ENCODE peak calls at places on chromosomes 11 and 22, in seven cellular contexts. M is fibroblast of lung, W is mammary epithelial cell, T is right lobe of liver, S is neural progenitor cell, U is Panc1, X is H9. K is an unnamed sample.

GRCh38 chr11:113806403-113806802 is 26.8 kb downstream of the CLDN25 start:
- DNase-seq in W (peak), U (no peak), M (peak), X (peak), T (peak), S (peak), K (no peak)

GRCh38 chr11:37352485-37352884 is 754.4 kb upstream of the RAG2 start:
- DNase-seq in T (no peak), U (no peak), X (no peak), M (no peak), S (peak), W (no peak), K (no peak)

GRCh38 chr11:64489831-64490441 is 101.1 kb upstream of the SLC22A12 start:
- DNase-seq in S (peak), X (peak), U (no peak), T (peak), M (peak), W (peak), K (no peak)

GRCh38 chr11:134668076-134668475 is 256.0 kb upstream of the B3GAT1 start:
- DNase-seq in T (no peak), X (no peak), U (no peak), W (no peak), M (no peak), S (no peak), K (no peak)

GRCh38 chr11:4713241-4713640 is 8.7 kb downstream of the MMP26 start:
- DNase-seq in U (no peak), M (no peak), W (peak), S (no peak), X (no peak), T (no peak), K (no peak)

GRCh38 chr11:520428-521178 is 13.6 kb upstream of the RNH1 start:
- DNase-seq in X (peak), W (no peak), M (no peak), U (no peak), T (no peak), S (peak), K (no peak)

GRCh38 chr11:13473013-13473722 is 10.1 kb upstream of the BTBD10 start:
- DNase-seq in U (no peak), T (peak), S (no peak), X (no peak), W (no peak), M (no peak), K (no peak)

GRCh38 chr11:62921573-62922188 is 518 bp upstream of the CHRM1 start:
- DNase-seq in T (no peak), U (no peak), M (no peak), X (no peak), S (peak), W (no peak), K (no peak)

GRCh38 chr22:45376703-45377102 is 36.7 kb downstream of the SMC1B start:
- DNase-seq in T (no peak), S (no peak), W (no peak), M (no peak), X (no peak), U (no peak), K (no peak)

GRCh38 chr11:32870676-32871075 is 21.9 kb upstream of the QSER1 start:
- DNase-seq in X (peak), U (no peak), T (peak), M (no peak), S (peak), W (no peak), K (no peak)

GRCh38 chr11:44348721-44349120 is 38.8 kb upstream of the ALX4 start:
- DNase-seq in S (no peak), T (no peak), W (no peak), U (no peak), X (no peak), M (no peak), K (no peak)

GRCh38 chr22:27212617-27213177 is 555.3 kb downstream of the MIAT start:
- DNase-seq in X (no peak), T (no peak), M (peak), W (no peak), U (no peak), S (peak), K (peak)

GRCh38 chr11:19551454-19551853 is 161.2 kb upstream of the NAV2 start:
- DNase-seq in U (no peak), X (no peak), S (no peak), M (no peak), T (no peak), W (no peak), K (no peak)

GRCh38 chr11:124569697-124570096 is at the start of gene OR8A1:
- DNase-seq in X (no peak), T (no peak), S (no peak), U (no peak), W (no peak), M (no peak), K (no peak)

GRCh38 chr11:119919656-119920055 is 190.7 kb upstream of the NECTIN1 start:
- DNase-seq in U (no peak), M (no peak), S (no peak), T (no peak), X (no peak), W (no peak), K (no peak)

GRCh38 chr11:128551641-128552335 is 35.6 kb downstream of the ETS1 start:
- DNase-seq in U (no peak), W (no peak), T (no peak), S (no peak), M (no peak), X (no peak), K (no peak)

GRCh38 chr11:97729546-97730272 is 1291.0 kb upstream of the CNTN5 start:
- DNase-seq in U (no peak), X (no peak), M (peak), T (no peak), W (no peak), S (no peak), K (no peak)

GRCh38 chr11:27718853-27719574 is 18.8 kb upstream of the BDNF start:
- DNase-seq in X (peak), U (no peak), M (peak), T (no peak), W (no peak), S (peak), K (no peak)

GRCh38 chr11:128135451-128135850 is 451.9 kb downstream of the ETS1 start:
- DNase-seq in U (no peak), T (no peak), X (no peak), S (peak), M (peak), W (peak), K (no peak)

GRCh38 chr22:17969732-17970131 is 54.6 kb downstream of the MICAL3 start:
- DNase-seq in U (no peak), T (no peak), X (no peak), S (no peak), M (peak), W (peak), K (peak)

GRCh38 chr22:35437038-35437437 is 37.1 kb downstream of the MCM5 start:
- DNase-seq in T (no peak), S (no peak), M (no peak), X (peak), W (no peak), U (no peak), K (no peak)

GRCh38 chr11:121494355-121495099 is 41.8 kb upstream of the SORL1-AS1 start:
- DNase-seq in S (no peak), X (no peak), W (no peak), U (no peak), T (no peak), M (no peak), K (no peak)

GRCh38 chr11:112082729-112083128 is 3.8 kb downstream of the TIMM8B start:
- DNase-seq in S (no peak), W (peak), M (peak), T (no peak), X (no peak), U (peak), K (peak)
- H3K27ac ChIP-seq in S (no peak), W (no peak), M (peak), T (no peak), X (no peak), U (no peak), K (peak)

GRCh38 chr11:12242926-12243325 is 132.5 kb downstream of the MICAL2 start:
- DNase-seq in U (no peak), M (no peak), S (no peak), W (no peak), X (no peak), T (no peak), K (no peak)
- H3K27ac ChIP-seq in U (no peak), M (no peak), S (no peak), W (no peak), X (no peak), T (no peak), K (no peak)

DNA sequence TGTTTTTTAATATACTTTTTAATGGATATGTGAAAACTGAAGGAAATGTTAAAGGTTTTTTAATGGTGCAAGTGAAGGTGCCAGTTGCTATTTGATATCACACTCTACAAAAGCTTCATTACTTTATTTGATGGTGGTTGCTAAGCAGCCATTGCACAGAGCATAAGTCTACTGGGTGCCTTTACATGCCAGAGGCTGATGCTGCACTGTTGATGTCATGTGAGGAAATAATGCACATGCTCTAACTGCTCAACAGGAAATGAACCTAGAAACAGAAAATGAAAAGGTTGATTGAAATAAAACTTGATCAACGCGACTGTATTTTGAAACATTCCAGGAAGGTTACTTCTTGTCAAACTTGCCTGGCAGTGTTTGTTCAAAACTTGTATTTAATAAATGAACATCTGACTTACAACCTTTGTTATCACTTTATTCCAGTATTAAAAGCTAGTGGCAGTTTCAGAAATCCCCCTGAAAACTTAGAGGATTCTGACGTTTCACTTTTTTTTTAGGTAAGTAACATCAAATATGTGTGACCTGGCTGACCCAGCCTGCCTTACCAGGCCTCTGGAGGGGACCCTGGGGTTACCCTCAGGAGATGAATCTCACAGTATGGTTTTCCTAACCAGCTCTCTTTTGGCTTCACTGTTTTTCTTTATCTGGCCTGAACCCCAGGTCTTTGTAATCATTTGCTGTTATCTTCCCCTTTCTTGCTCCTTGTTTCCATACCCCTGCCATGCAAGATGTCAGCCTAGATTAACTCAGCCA is 2.4 kb upstream of the ATP5MG start:
- DNase-seq in U (no peak), M (no peak), T (no peak), S (no peak), W (no peak), X (no peak), K (no peak)
- H3K27ac ChIP-seq in U (peak), M (no peak), T (no peak), S (no peak), W (no peak), X (no peak), K (peak)

GRCh38 chr22:49784630-49784971 is 43.1 kb downstream of the BRD1 start:
- DNase-seq in T (no peak), U (no peak), X (no peak), M (no peak), W (no peak), S (no peak), K (no peak)

GRCh38 chr22:49785841-49786451 is 41.7 kb downstream of the BRD1 start:
- DNase-seq in M (no peak), S (no peak), X (peak), T (no peak), W (no peak), U (no peak), K (no peak)

GRCh38 chr22:49783926-49784629 is 43.6 kb downstream of the BRD1 start:
- DNase-seq in T (no peak), X (no peak), W (no peak), U (no peak), M (no peak), S (no peak), K (no peak)

GRCh38 chr22:49783036-49783746 is 44.5 kb downstream of the BRD1 start:
- DNase-seq in M (no peak), X (no peak), W (no peak), U (no peak), S (no peak), T (no peak), K (no peak)

GRCh38 chr22:49784987-49785614 is 42.6 kb downstream of the BRD1 start:
- DNase-seq in X (no peak), T (no peak), M (no peak), U (no peak), S (no peak), W (no peak), K (no peak)
- H3K27ac ChIP-seq in X (no peak), T (no peak), M (no peak), U (no peak), S (no peak), W (no peak), K (no peak)

GRCh38 chr22:37511368-37512104 is 7.7 kb downstream of the CARD10 start:
- DNase-seq in S (no peak), U (no peak), X (no peak), W (no peak), M (peak), T (no peak), K (no peak)
- H3K27ac ChIP-seq in S (no peak), U (peak), X (no peak), W (peak), M (peak), T (no peak), K (peak)

GRCh38 chr11:100719362-100719761 is 32.3 kb downstream of the ARHGAP42 start:
- DNase-seq in M (peak), X (peak), U (no peak), W (peak), S (peak), T (no peak), K (peak)
- H3K27ac ChIP-seq in M (peak), X (peak), U (peak), W (peak), S (peak), T (peak), K (peak)

GRCh38 chr22:19358703-19359553 is 67.4 kb upstream of the CLTCL1 start:
- DNase-seq in M (no peak), U (no peak), W (no peak), T (no peak), X (no peak), S (no peak), K (no peak)

GRCh38 chr22:19357270-19358105 is 66.0 kb upstream of the CLTCL1 start:
- DNase-seq in S (no peak), W (no peak), X (no peak), M (peak), T (no peak), U (no peak), K (no peak)

GRCh38 chr22:19355413-19356157 is 64.1 kb upstream of the CLTCL1 start:
- DNase-seq in S (no peak), M (no peak), T (no peak), W (no peak), X (no peak), U (no peak), K (no peak)

GRCh38 chr22:19358195-19358594 is 66.7 kb upstream of the CLTCL1 start:
- DNase-seq in M (no peak), U (no peak), X (no peak), W (no peak), T (no peak), S (no peak), K (no peak)

GRCh38 chr22:19356708-19357269 is 65.3 kb upstream of the CLTCL1 start:
- DNase-seq in X (no peak), U (no peak), M (no peak), T (no peak), W (no peak), S (no peak), K (no peak)
- H3K27ac ChIP-seq in X (no peak), U (no peak), M (no peak), T (no peak), W (no peak), S (no peak), K (no peak)

DNA sequence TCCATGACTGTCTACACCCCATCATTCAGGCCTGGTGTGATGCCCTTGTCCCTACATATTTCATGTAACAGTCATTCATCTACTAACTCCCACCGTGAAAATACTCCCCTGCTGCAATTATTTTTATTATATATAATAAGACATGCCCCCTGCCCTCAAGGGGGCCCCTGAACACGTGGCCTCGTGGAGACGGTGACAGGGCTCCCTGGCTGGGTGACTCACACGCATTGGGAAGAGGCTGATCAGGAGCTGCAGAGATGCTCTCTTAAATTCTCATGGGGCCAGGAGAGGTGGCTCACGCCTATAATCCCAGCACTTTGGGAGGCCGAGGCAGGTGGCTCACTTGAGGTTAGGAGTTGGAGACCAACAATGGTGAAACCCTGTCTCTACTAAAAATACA is 88.6 kb downstream of the ST3GAL4 start:
- DNase-seq in W (no peak), S (no peak), T (no peak), X (no peak), U (no peak), M (no peak), K (no peak)
- H3K27ac ChIP-seq in W (no peak), S (no peak), T (no peak), X (no peak), U (no peak), M (no peak), K (no peak)

GRCh38 chr11:68214173-68215086 is 1.3 kb upstream of the KMT5B start:
- DNase-seq in W (no peak), S (peak), U (no peak), T (peak), X (peak), M (no peak), K (no peak)

GRCh38 chr11:68216171-68216938 is 3.3 kb upstream of the KMT5B start:
- DNase-seq in W (no peak), U (no peak), X (no peak), T (peak), S (no peak), M (no peak), K (no peak)

GRCh38 chr11:68213555-68214172 is 568 bp upstream of the KMT5B start:
- DNase-seq in M (peak), W (peak), X (peak), S (peak), U (no peak), T (peak), K (peak)

GRCh38 chr11:68215087-68215445 is 2.0 kb upstream of the KMT5B start:
- DNase-seq in M (no peak), T (no peak), U (no peak), S (no peak), W (no peak), X (peak), K (no peak)

DNA sequence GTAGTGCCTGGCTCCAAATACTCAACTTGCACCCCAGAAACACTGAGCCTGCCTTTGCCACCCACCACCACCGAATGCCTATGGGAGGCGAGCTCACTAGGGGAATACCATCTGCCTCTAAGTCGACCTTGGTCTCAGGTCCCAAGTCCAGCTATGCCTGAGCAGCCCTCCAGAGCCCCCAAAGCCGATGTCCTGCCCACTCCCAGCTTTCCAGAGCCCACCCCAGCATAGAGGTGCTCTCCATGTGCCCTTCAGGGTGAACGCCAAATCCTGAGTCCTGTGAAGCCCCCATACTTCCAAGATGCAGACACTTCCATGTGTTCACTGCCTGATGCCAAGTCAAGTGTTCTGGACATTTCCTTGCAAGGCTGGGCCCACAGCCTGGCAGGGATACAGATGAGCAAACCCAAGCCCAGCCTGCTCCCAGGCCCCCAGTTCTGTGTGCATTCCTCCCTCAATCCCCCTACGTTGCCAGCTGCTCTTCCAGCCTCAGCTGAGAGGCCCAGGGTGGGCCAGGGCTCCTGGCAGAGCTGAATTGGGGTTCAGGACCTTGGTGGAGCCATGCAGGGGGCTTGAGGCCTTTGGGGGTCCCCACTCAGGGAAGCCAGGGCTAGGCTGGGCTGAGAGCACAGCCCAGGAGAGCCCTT is 2.6 kb upstream of the KMT5B start:
- DNase-seq in W (no peak), T (no peak), M (no peak), S (no peak), X (no peak), U (no peak), K (no peak)
- H3K27ac ChIP-seq in W (no peak), T (no peak), M (no peak), S (no peak), X (no peak), U (peak), K (peak)

GRCh38 chr11:45773271-45774022 is 31.5 kb upstream of the SLC35C1 start:
- DNase-seq in M (no peak), U (no peak), X (no peak), S (no peak), T (peak), W (no peak), K (no peak)

GRCh38 chr11:45774023-45774655 is 30.8 kb upstream of the SLC35C1 start:
- DNase-seq in U (no peak), M (no peak), T (peak), W (no peak), X (no peak), S (no peak), K (no peak)

GRCh38 chr11:45769960-45770359 is 35.0 kb upstream of the SLC35C1 start:
- DNase-seq in X (no peak), M (no peak), W (no peak), U (no peak), S (no peak), T (no peak), K (no peak)

GRCh38 chr11:45771194-45771941 is 33.6 kb upstream of the SLC35C1 start:
- DNase-seq in S (peak), W (peak), U (peak), M (peak), X (peak), T (peak), K (no peak)

GRCh38 chr11:45771942-45772522 is 32.9 kb upstream of the SLC35C1 start:
- DNase-seq in U (peak), W (peak), M (peak), S (peak), T (peak), X (peak), K (no peak)
- H3K27ac ChIP-seq in U (no peak), W (no peak), M (no peak), S (no peak), T (peak), X (no peak), K (no peak)

K was measured in epithelial cell of prostate.